ENCODE peak calls at places on chromosomes 7 and 10, in eight cellular contexts. E is brain microvascular endothelial cell, J is K562, G is HFF-Myc, A is GM06990, Q is cardiac muscle cell, R is A549, K is sigmoid colon. O is an unnamed sample.

GRCh38 chr7:153835104-153835503 is 217.1 kb upstream of the DPP6 start:
- DNase-seq in E (no peak), A (no peak), J (no peak), K (no peak), Q (no peak), R (no peak), G (no peak), O (no peak)

GRCh38 chr7:46725136-46725535 is 804.1 kb upstream of the IGFBP3 start:
- DNase-seq in K (no peak), Q (no peak), E (no peak), J (no peak), A (no peak), G (no peak), R (no peak), O (no peak)

GRCh38 chr7:74672343-74672915 is 14.9 kb downstream of the GTF2I start:
- DNase-seq in R (no peak), A (no peak), G (no peak), J (no peak), K (no peak), E (no peak), Q (peak), O (no peak)

GRCh38 chr10:98267894-98268693 is at the start of gene LOXL4:
- DNase-seq in Q (peak), R (peak), G (no peak), A (no peak), E (no peak), K (peak), J (peak), O (no peak)

GRCh38 chr10:97479939-97480338 is 18.3 kb downstream of the MMS19 start:
- DNase-seq in K (no peak), E (no peak), R (no peak), G (no peak), Q (no peak), J (no peak), A (no peak), O (no peak)

GRCh38 chr7:131212114-131212513 is 115.6 kb upstream of the MKLN1 start:
- DNase-seq in A (no peak), K (no peak), R (no peak), E (peak), Q (peak), J (no peak), G (no peak), O (no peak)

GRCh38 chr10:42680267-42680666 is 41.9 kb upstream of the ZNF33B start:
- DNase-seq in R (no peak), G (no peak), E (no peak), K (no peak), J (no peak), A (no peak), Q (no peak), O (no peak)

GRCh38 chr7:37732253-37732652 is 48.7 kb downstream of the GPR141 start:
- DNase-seq in A (peak), R (no peak), J (peak), K (no peak), E (no peak), G (no peak), Q (peak), O (peak)

GRCh38 chr7:112427984-112428383 is 22.3 kb upstream of the IFRD1 start:
- DNase-seq in Q (no peak), J (no peak), K (no peak), A (no peak), G (no peak), R (no peak), E (no peak), O (no peak)

GRCh38 chr7:47446871-47447466 is 134.9 kb downstream of the TNS3 start:
- DNase-seq in Q (no peak), K (no peak), J (no peak), A (no peak), G (no peak), R (no peak), E (no peak), O (no peak)

GRCh38 chr10:49518982-49519578 is 19.8 kb downstream of the ERCC6 start:
- DNase-seq in K (no peak), R (peak), A (no peak), J (peak), E (peak), G (no peak), Q (peak), O (peak)

GRCh38 chr7:155694846-155695245 is 50.4 kb downstream of the RBM33 start:
- DNase-seq in A (no peak), Q (peak), G (no peak), K (no peak), R (no peak), J (no peak), E (peak), O (no peak)

GRCh38 chr7:149787428-149788299 is 14.3 kb upstream of the ZNF467 start:
- DNase-seq in K (no peak), E (no peak), G (no peak), J (peak), R (peak), A (no peak), Q (peak), O (no peak)

GRCh38 chr10:122461729-122462532 is 578 bp downstream of the HTRA1 start:
- DNase-seq in J (no peak), R (peak), A (no peak), E (no peak), K (no peak), Q (no peak), G (no peak), O (no peak)

GRCh38 chr10:102159051-102159597 is 6.9 kb downstream of the NOLC1 start:
- DNase-seq in K (no peak), J (no peak), E (peak), Q (no peak), A (no peak), G (no peak), R (no peak), O (no peak)

GRCh38 chr7:140058517-140058916 is 4.2 kb downstream of the PARP12 start:
- DNase-seq in K (no peak), E (no peak), J (no peak), A (no peak), G (no peak), R (no peak), Q (no peak), O (no peak)

GRCh38 chr10:112385143-112385695 is 11.3 kb downstream of the ACSL5 start:
- DNase-seq in A (no peak), G (no peak), J (no peak), R (no peak), K (no peak), E (no peak), Q (no peak), O (no peak)

GRCh38 chr7:155568961-155569360 is 22.6 kb upstream of the CNPY1 start:
- DNase-seq in E (no peak), K (no peak), J (no peak), Q (no peak), R (no peak), G (no peak), A (no peak), O (no peak)

GRCh38 chr7:99618726-99619125 is 2.0 kb downstream of the ZSCAN25 start:
- DNase-seq in E (peak), G (peak), J (no peak), Q (no peak), A (no peak), R (peak), K (no peak), O (no peak)

GRCh38 chr10:132820056-132820455 is 34.1 kb upstream of the NKX6-2 start:
- DNase-seq in J (no peak), K (peak), E (no peak), R (no peak), Q (no peak), G (no peak), A (no peak), O (no peak)

GRCh38 chr10:69801094-69801433 is 642 bp upstream of the COL13A1 start:
- DNase-seq in G (no peak), E (peak), A (no peak), R (peak), K (peak), Q (peak), J (peak), O (peak)
- H3K4me3 ChIP-seq in G (peak), E (peak), A (no peak), R (peak), K (peak), Q (peak), J (no peak), O (no peak)

GRCh38 chr7:67758551-67758950 is 761.9 kb downstream of the TYW1 start:
- DNase-seq in R (no peak), J (no peak), A (no peak), G (no peak), E (no peak), K (no peak), Q (no peak), O (no peak)
- TF ChIP-seq CTCF in R (no peak), J (no peak), A (no peak), G (no peak), E (no peak), K (no peak), Q (no peak), O (no peak)

DNA sequence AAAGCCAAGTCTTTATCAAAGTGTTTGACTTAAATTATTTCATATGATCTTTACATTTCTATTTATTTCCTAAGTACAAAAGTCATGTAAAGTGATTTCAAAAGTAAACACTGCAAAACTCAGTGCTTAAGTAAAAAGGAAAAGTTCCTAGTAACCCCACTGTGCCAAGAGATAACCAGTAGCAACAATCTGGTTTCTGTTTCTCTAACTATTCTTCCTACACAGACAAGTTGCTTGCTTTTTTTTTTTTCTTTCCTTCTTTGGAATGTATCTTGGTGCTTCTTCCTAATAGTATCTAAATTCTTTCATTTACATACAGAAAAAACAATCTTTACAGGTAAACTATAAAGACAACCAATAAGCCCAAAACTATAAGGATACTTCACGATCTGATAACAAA is 3.1 kb downstream of the JCAD start:
- DNase-seq in K (no peak), G (no peak), R (no peak), J (no peak), E (no peak), Q (peak), A (no peak), O (no peak)
- H3K4me3 ChIP-seq in K (peak), G (no peak), R (no peak), J (no peak), E (no peak), Q (peak), A (no peak), O (no peak)

DNA sequence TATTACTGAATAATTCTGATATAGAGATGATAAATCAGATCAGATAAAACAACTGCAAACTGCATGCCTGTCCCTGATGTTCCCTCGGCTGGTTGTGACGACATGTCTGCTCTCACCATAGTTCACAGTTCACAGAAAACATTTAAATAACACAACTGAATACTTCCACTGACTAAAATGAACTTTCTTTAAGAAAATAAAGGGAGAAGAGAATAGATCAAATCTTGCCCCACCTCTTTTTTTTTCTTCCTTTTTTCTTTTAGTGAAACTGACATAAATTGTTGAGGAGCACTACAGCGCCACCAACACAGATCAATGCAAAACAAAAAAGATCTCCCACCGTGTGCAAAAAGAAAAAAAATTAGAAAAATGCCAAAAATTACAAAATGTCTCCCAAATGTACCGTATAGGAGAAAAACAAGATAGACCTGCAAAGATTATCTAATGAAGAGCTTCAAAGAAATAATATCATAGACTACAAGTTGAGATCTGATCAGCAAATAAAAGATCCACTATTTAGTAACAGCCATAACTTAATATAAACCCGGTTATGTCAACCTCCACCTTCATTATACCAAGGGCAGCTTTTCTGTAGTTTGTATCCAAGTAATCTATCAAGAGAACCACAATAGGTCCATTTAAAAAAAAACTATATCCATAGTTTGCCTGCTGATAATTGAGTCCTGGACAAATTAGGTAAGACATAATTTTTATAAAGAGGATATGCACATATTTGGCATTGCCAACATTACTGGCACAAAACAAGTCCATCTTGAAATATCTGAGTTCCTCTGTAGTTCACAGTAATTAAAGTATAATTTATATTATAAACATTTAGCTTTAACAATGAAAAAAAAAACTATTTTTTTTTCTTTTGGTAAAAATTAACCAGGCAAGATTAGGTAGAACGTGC is 30.8 kb upstream of the EPC1 start:
- DNase-seq in R (no peak), K (no peak), G (no peak), A (peak), E (peak), J (peak), Q (peak), O (peak)
- TF ChIP-seq CTCF in R (peak), K (peak), G (peak), A (peak), E (peak), J (peak), Q (peak), O (peak)

DNA sequence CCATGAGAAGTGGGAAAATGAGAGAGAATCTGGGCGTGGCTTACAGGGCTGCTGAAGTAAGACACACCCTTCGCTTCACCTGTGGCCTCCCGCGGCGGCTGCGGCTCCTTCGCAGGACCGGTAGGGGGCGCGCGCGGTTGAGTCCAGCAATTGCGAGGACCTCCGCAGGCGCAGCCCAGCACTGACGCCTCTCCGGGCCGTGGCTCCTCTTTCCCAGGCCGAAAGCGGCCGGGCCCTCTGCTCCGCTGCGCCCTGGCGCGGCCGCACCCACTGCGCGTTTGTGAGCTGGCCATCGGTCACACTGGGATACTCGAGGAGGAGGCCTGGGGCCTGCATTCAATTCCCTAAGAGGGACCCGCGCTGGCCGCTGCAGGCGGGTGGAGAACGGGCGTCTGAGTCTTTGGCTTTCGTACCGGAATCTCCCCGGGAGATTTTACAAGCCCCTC is at the start of gene LRRD1:
- DNase-seq in R (peak), G (peak), Q (peak), E (peak), A (peak), J (peak), K (peak), O (peak)
- H3K4me3 ChIP-seq in R (peak), G (peak), Q (no peak), E (peak), A (peak), J (no peak), K (peak), O (peak)